ENCODE peak calls at places on chromosomes 7 and 10, in ten cellular contexts. A is ovary, U is brain microvascular endothelial cell, X is RWPE2, M is hepatocyte, D is thoracic aorta, N is left ventricle myocardium inferior, P is IMR-90, S is fibroblast of mammary gland, G is tibial artery. B is an unnamed sample.

GRCh38 chr10:13299437-13300287 is at the start of gene PHYH:
- DNase-seq in A (peak), U (peak), X (peak), M (peak), D (peak), N (peak), P (peak), S (peak), G (peak), B (peak)

GRCh38 chr7:117217636-117218035 is 105.2 kb downstream of the WNT2 start:
- DNase-seq in A (no peak), U (peak), X (no peak), M (no peak), D (no peak), N (no peak), P (peak), S (peak), G (no peak), B (peak)

GRCh38 chr10:98295907-98296306 is 27.9 kb upstream of the LOXL4 start:
- DNase-seq in A (no peak), U (no peak), X (no peak), M (no peak), D (no peak), N (no peak), P (peak), S (peak), G (no peak), B (no peak)

GRCh38 chr10:101055416-101055815 is 6.4 kb upstream of the KAZALD1 start:
- DNase-seq in A (no peak), U (no peak), X (no peak), M (no peak), D (no peak), N (no peak), P (no peak), S (no peak), G (no peak), B (no peak)

GRCh38 chr7:162583-163297 is 29.6 kb upstream of the FAM20C start:
- DNase-seq in A (no peak), U (no peak), X (peak), M (no peak), D (no peak), N (no peak), P (no peak), S (no peak), G (no peak), B (no peak)

GRCh38 chr7:111919690-111920179 is 286.5 kb downstream of the DOCK4 start:
- DNase-seq in A (no peak), U (peak), X (no peak), M (no peak), D (no peak), N (no peak), P (peak), S (peak), G (no peak), B (peak)

GRCh38 chr7:28016297-28016696 is 164.3 kb downstream of the JAZF1 start:
- DNase-seq in A (no peak), U (no peak), X (no peak), M (no peak), D (no peak), N (peak), P (no peak), S (no peak), G (no peak), B (no peak)

GRCh38 chr10:44759122-44759521 is 152.0 kb upstream of the TMEM72 start:
- DNase-seq in A (no peak), U (no peak), X (no peak), M (no peak), D (no peak), N (no peak), P (no peak), S (no peak), G (no peak), B (no peak)

GRCh38 chr7:74452748-74453320 is 872 bp upstream of the GTF2IRD1 start:
- DNase-seq in A (peak), U (no peak), X (no peak), M (peak), D (no peak), N (no peak), P (no peak), S (peak), G (peak), B (no peak)

GRCh38 chr7:100407285-100408180 is 21.0 kb downstream of the ZCWPW1 start:
- DNase-seq in A (no peak), U (peak), X (no peak), M (peak), D (no peak), N (no peak), P (peak), S (peak), G (no peak), B (peak)

GRCh38 chr10:107924458-107924857 is 760.0 kb upstream of the SORCS1 start:
- DNase-seq in A (no peak), U (no peak), X (no peak), M (no peak), D (no peak), N (no peak), P (no peak), S (no peak), G (no peak), B (no peak)

GRCh38 chr10:77932016-77932715 is 5.6 kb upstream of the DLG5 start:
- DNase-seq in A (no peak), U (no peak), X (no peak), M (no peak), D (no peak), N (no peak), P (no peak), S (no peak), G (no peak), B (no peak)

GRCh38 chr7:142357953-142358520 is 100.2 kb upstream of the PRSS58 start:
- DNase-seq in A (no peak), U (peak), X (no peak), M (peak), D (no peak), N (no peak), P (peak), S (peak), G (no peak), B (peak)

GRCh38 chr7:156843157-156843556 is 49.8 kb downstream of the LMBR1 start:
- DNase-seq in A (no peak), U (no peak), X (no peak), M (no peak), D (no peak), N (no peak), P (no peak), S (no peak), G (no peak), B (no peak)

GRCh38 chr10:3203972-3204371 is 31.4 kb upstream of the PITRM1 start:
- DNase-seq in A (no peak), U (no peak), X (no peak), M (no peak), D (no peak), N (no peak), P (no peak), S (no peak), G (no peak), B (no peak)

GRCh38 chr7:151428393-151429231 is 11.3 kb downstream of the CRYGN start:
- DNase-seq in A (peak), U (peak), X (no peak), M (peak), D (no peak), N (no peak), P (peak), S (peak), G (peak), B (peak)

GRCh38 chr7:27212587-27213149 is 12.8 kb upstream of the HOXA13 start:
- DNase-seq in A (no peak), U (no peak), X (no peak), M (no peak), D (no peak), N (no peak), P (no peak), S (no peak), G (peak), B (no peak)

GRCh38 chr7:89837515-89837914 is 316.8 kb upstream of the STEAP1 start:
- DNase-seq in A (no peak), U (no peak), X (no peak), M (no peak), D (no peak), N (no peak), P (no peak), S (peak), G (no peak), B (peak)

GRCh38 chr10:16519908-16520861 is 1.5 kb downstream of the C1QL3 start:
- DNase-seq in A (no peak), U (no peak), X (no peak), M (peak), D (no peak), N (no peak), P (no peak), S (no peak), G (no peak), B (no peak)

GRCh38 chr10:98446656-98447221 is at the start of gene HPS1:
- DNase-seq in A (peak), U (peak), X (no peak), M (peak), D (no peak), N (peak), P (peak), S (peak), G (peak), B (no peak)

GRCh38 chr7:71768470-71768869 is 636.5 kb downstream of the GALNT17 start:
- DNase-seq in A (no peak), U (no peak), X (no peak), M (no peak), D (no peak), N (no peak), P (no peak), S (no peak), G (no peak), B (peak)

GRCh38 chr7:106064836-106065559 is 47.1 kb downstream of the SYPL1 start:
- DNase-seq in A (peak), U (peak), X (peak), M (peak), D (peak), N (peak), P (peak), S (peak), G (peak), B (peak)

GRCh38 chr7:134777470-134777869 is 2.0 kb upstream of the CALD1 start:
- DNase-seq in A (no peak), U (no peak), X (no peak), M (no peak), D (no peak), N (no peak), P (peak), S (no peak), G (no peak), B (no peak)

GRCh38 chr7:128170461-128170860 is 70.6 kb upstream of the LEP start:
- DNase-seq in A (no peak), U (no peak), X (no peak), M (no peak), D (no peak), N (no peak), P (no peak), S (no peak), G (no peak), B (no peak)

GRCh38 chr10:80444646-80445319 is 9.3 kb upstream of the TSPAN14 start:
- DNase-seq in A (peak), U (peak), X (no peak), M (peak), D (no peak), N (peak), P (peak), S (peak), G (peak), B (no peak)

GRCh38 chr10:11145498-11145855 is 127.8 kb downstream of the CELF2 start:
- DNase-seq in A (no peak), U (no peak), X (no peak), M (peak), D (no peak), N (peak), P (no peak), S (no peak), G (no peak), B (no peak)
- H3K4me3 ChIP-seq in A (no peak), U (no peak), X (no peak), M (no peak), D (peak), N (peak), P (no peak), S (no peak), G (no peak), B (no peak)

DNA sequence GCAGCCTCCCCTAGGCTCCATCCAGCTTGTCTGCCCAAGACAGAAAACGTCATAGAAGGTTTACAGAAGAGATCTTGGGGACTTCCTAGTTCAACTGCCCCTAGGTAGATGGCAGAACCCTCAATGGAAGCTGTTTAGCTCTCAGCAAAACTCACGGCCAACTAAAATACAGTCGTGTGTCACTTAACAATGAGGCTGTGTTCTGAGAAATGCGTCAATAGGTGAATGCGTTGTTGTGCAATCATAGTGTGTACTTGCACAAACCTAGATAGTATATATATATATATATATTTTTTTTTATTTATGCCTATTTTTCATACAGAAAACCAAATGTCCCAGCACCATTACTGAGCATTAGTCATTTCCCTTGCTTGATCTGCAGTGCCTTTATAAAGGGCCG is 100.4 kb upstream of the SH2B2 start:
- DNase-seq in A (no peak), U (no peak), X (no peak), M (no peak), D (no peak), N (no peak), P (no peak), S (no peak), G (no peak), B (no peak)
- TF ChIP-seq CTCF in A (no peak), U (no peak), X (no peak), M (no peak), D (no peak), N (no peak), P (no peak), S (no peak), G (no peak), B (no peak)

GRCh38 chr10:28179006-28179405 is 123.9 kb downstream of the MPP7 start:
- DNase-seq in A (no peak), U (no peak), X (no peak), M (no peak), D (no peak), N (no peak), P (no peak), S (no peak), G (no peak), B (no peak)

GRCh38 chr10:28179490-28180099 is 123.3 kb downstream of the MPP7 start:
- DNase-seq in A (no peak), U (peak), X (no peak), M (peak), D (no peak), N (no peak), P (peak), S (peak), G (no peak), B (peak)

GRCh38 chr10:28180654-28181053 is 122.2 kb downstream of the MPP7 start:
- DNase-seq in A (no peak), U (peak), X (no peak), M (no peak), D (no peak), N (no peak), P (peak), S (no peak), G (no peak), B (no peak)

GRCh38 chr10:28181478-28182096 is 121.3 kb downstream of the MPP7 start:
- DNase-seq in A (no peak), U (no peak), X (no peak), M (no peak), D (no peak), N (no peak), P (peak), S (peak), G (no peak), B (no peak)

DNA sequence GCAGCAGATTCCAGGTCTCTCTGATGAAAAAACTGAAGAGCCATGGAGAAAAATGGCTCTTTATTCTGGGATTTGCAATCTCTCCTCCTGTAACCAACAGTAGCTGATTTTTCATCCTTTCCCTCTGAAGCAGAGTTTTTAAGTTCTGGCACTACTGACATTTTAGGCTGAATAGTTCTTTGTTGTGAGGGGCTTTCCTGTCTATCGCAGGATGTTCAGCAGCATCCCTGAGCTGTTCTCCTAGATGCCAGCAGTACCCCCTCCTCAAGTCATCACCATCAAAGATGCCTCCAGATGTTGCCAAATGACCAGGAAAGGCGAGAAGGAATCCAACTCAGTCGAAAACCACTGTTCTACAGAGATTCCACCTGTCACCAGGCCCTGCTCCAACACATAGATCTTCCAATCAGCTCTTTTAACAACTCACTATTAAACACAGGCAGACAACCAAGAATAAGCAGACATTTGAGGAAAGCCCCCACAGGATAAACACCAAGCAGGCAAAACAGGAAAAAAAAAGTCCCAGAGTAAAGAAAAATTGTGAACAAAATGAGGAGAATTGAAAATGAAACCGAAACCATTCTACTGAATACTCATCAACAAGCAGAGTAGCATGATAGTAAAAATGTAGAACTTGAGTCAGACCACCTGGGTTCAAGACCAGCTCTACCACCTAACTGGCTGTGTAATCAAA is 124.8 kb downstream of the MPP7 start:
- DNase-seq in A (no peak), U (no peak), X (no peak), M (no peak), D (no peak), N (no peak), P (peak), S (peak), G (no peak), B (no peak)
- H3K4me3 ChIP-seq in A (peak), U (no peak), X (peak), M (no peak), D (peak), N (peak), P (no peak), S (no peak), G (peak), B (no peak)

GRCh38 chr10:18472977-18473376 is 178.4 kb downstream of the NSUN6 start:
- DNase-seq in A (no peak), U (no peak), X (no peak), M (peak), D (no peak), N (no peak), P (no peak), S (no peak), G (no peak), B (no peak)
- TF ChIP-seq CTCF in A (no peak), U (no peak), X (peak), M (peak), D (no peak), N (peak), P (no peak), S (peak), G (no peak), B (no peak)

DNA sequence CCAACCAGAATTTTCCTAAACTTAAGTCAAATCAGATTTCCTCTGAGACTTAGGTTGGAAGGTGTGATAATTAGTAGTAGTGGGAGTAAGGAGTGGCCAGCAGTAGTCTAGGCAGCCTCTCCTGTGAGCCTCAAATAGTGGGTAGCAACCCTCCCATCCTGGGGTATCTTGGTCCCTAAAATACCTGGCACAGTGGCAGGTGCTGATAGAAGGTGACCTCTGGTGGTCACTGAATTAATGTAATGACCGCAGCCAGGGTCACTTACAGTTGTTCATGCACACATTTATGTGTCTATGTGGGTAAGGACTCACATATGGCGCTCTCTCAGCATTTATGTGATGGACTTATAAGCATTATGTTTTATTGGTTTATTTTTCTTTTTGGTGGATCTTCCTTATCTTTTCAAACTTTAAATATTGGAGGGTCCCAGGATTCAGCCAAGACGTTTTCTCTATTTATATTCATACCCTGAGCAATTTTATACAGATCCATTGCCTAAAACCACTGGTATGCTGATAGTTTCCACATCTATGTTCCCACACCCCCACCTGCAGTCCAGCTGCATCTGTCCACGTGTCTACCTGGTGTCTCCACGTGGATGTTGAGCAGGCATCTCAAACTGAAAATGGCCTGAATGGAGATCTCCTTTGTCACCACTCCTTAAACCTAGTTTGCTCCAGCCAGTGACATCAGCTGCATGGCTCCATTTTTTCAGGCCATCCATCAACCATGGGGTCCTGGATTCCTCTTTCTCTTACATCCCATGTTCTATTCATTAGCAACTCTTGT is 18.3 kb downstream of the BMPER start:
- DNase-seq in A (no peak), U (no peak), X (no peak), M (no peak), D (no peak), N (no peak), P (no peak), S (no peak), G (no peak), B (no peak)
- H3K4me3 ChIP-seq in A (no peak), U (no peak), X (no peak), M (no peak), D (no peak), N (no peak), P (no peak), S (no peak), G (no peak), B (no peak)

GRCh38 chr7:31710171-31710570 is 23.2 kb downstream of the PPP1R17 start:
- DNase-seq in A (no peak), U (no peak), X (no peak), M (no peak), D (no peak), N (no peak), P (no peak), S (no peak), G (no peak), B (no peak)

GRCh38 chr7:31702354-31702753 is 15.3 kb downstream of the PPP1R17 start:
- DNase-seq in A (no peak), U (no peak), X (no peak), M (no peak), D (no peak), N (no peak), P (no peak), S (no peak), G (no peak), B (no peak)

GRCh38 chr7:31707089-31707488 is 20.1 kb downstream of the PPP1R17 start:
- DNase-seq in A (no peak), U (no peak), X (no peak), M (no peak), D (no peak), N (no peak), P (no peak), S (no peak), G (no peak), B (no peak)

DNA sequence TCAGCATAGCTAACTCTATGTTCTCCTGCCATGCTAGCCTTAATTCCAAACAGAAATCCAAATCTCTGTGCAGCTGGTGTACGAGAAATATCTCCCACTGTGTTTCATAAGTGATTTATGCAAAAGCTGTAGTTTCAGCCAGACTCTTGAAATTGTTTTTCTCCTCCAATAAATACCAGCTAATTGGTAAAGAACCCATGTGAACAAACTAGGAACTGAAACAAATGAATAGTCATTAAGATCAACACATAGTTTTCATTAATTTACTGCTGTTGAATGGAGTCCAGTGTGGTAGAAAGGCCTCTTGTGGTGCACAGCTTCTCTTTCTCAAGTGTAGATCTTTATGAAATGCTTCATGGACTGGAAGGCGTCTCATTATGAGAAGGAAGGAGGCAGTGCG is 18.4 kb downstream of the PPP1R17 start:
- DNase-seq in A (no peak), U (no peak), X (no peak), M (no peak), D (no peak), N (no peak), P (no peak), S (no peak), G (no peak), B (no peak)
- TF ChIP-seq CTCF in A (no peak), U (no peak), X (no peak), M (no peak), D (no peak), N (no peak), P (no peak), S (no peak), G (no peak), B (no peak)

GRCh38 chr7:36262286-36262685 is 109.2 kb downstream of the EEPD1 start:
- DNase-seq in A (no peak), U (no peak), X (no peak), M (no peak), D (no peak), N (no peak), P (no peak), S (peak), G (no peak), B (no peak)
- H3K4me3 ChIP-seq in A (no peak), U (no peak), X (no peak), M (no peak), D (no peak), N (no peak), P (no peak), S (no peak), G (no peak), B (no peak)

B was measured in astrocyte of the cerebellum.